ENCODE peak calls at places on chromosomes 7 and 10, in four cellular contexts. E is endothelial cell, R is WERI-Rb-1, I is uterus. D is an unnamed sample.

GRCh38 chr10:117684673-117685211 is 142.2 kb downstream of the EMX2 start:
- DNase-seq in E (no peak), R (no peak), I (peak; percentile 59), D (no peak)

GRCh38 chr7:150949564-150949963 is 28.6 kb downstream of the KCNH2 start:
- DNase-seq in E (no peak), R (peak; percentile 11), I (no peak), D (no peak)

GRCh38 chr7:2242541-2243482 is 786 bp downstream of the NUDT1 start:
- DNase-seq in E (peak; percentile 38), R (peak; percentile 67), I (no peak), D (peak; percentile 25)

GRCh38 chr7:25347360-25347759 is 119.1 kb upstream of the NPVF start:
- DNase-seq in E (no peak), R (no peak), I (no peak), D (no peak)

GRCh38 chr7:55129409-55130078 is 110.7 kb downstream of the EGFR start:
- DNase-seq in E (no peak), R (no peak), I (no peak), D (no peak)

GRCh38 chr7:98133621-98134266 is 27.1 kb downstream of the LMTK2 start:
- DNase-seq in E (no peak), R (no peak), I (no peak), D (no peak)

GRCh38 chr7:70215491-70215890 is 617.2 kb downstream of the AUTS2 start:
- DNase-seq in E (no peak), R (no peak), I (no peak), D (no peak)

GRCh38 chr10:97853006-97853405 is 3.4 kb downstream of the GOLGA7B start:
- DNase-seq in E (no peak), R (no peak), I (no peak), D (no peak)

GRCh38 chr7:81478664-81479063 is 291.2 kb downstream of the HGF start:
- DNase-seq in E (no peak), R (no peak), I (no peak), D (no peak)

GRCh38 chr7:88001744-88002530 is 67.9 kb downstream of the ADAM22 start:
- DNase-seq in E (no peak), R (no peak), I (no peak), D (no peak)

GRCh38 chr10:96643920-96644319 is 57.1 kb upstream of the TM9SF3 start:
- DNase-seq in E (no peak), R (no peak), I (no peak), D (no peak)

GRCh38 chr7:5701085-5701914 is 80.2 kb downstream of the RNF216 start:
- DNase-seq in E (no peak), R (no peak), I (no peak), D (no peak)

GRCh38 chr10:387949-388660 is 252.8 kb downstream of the ZMYND11 start:
- DNase-seq in E (no peak), R (no peak), I (no peak), D (no peak)

GRCh38 chr10:72846225-72846624 is 47.3 kb upstream of the OIT3 start:
- DNase-seq in E (no peak), R (no peak), I (no peak), D (no peak)

GRCh38 chr10:109166935-109167334 is 756.4 kb downstream of the XPNPEP1 start:
- DNase-seq in E (no peak), R (no peak), I (no peak), D (no peak)

GRCh38 chr7:123494193-123494796 is 40.1 kb downstream of the IQUB start:
- DNase-seq in E (no peak), R (no peak), I (no peak), D (peak; percentile 8)

GRCh38 chr7:111004297-111004901 is 86.5 kb upstream of the LRRN3 start:
- DNase-seq in E (no peak), R (no peak), I (no peak), D (no peak)

GRCh38 chr7:69177941-69178494 is 420.3 kb upstream of the AUTS2 start:
- DNase-seq in E (no peak), R (no peak), I (peak; percentile 51), D (no peak)

GRCh38 chr7:140607441-140607989 is 33.1 kb downstream of the DENND2A start:
- DNase-seq in E (no peak), R (no peak), I (peak; percentile 88), D (no peak)

GRCh38 chr10:86168256-86168655 is 198.3 kb downstream of the GRID1 start:
- DNase-seq in E (no peak), R (no peak), I (no peak), D (no peak)

GRCh38 chr7:158612546-158612945 is 24.9 kb upstream of the PTPRN2 start:
- DNase-seq in E (no peak), R (no peak), I (no peak), D (no peak)

GRCh38 chr7:1883031-1883761 is 213.1 kb downstream of the ELFN1 start:
- DNase-seq in E (no peak), R (no peak), I (no peak), D (no peak)

GRCh38 chr7:91628742-91629141 is 251.8 kb downstream of the MTERF1 start:
- DNase-seq in E (no peak), R (no peak), I (no peak), D (no peak)

GRCh38 chr10:131575877-131576276 is 264.4 kb upstream of the TCERG1L start:
- DNase-seq in E (no peak), R (no peak), I (no peak), D (no peak)

GRCh38 chr7:134165266-134165665 is 38.1 kb downstream of the LRGUK start:
- DNase-seq in E (no peak), R (no peak), I (no peak), D (no peak)

GRCh38 chr7:4080013-4080412 is 602.1 kb upstream of the FOXK1 start:
- DNase-seq in E (no peak), R (no peak), I (no peak), D (no peak)

GRCh38 chr10:123854003-123854402 is 37.6 kb downstream of the CPXM2 start:
- DNase-seq in E (no peak), R (no peak), I (no peak), D (no peak)

GRCh38 chr7:71254751-71255150 is 122.8 kb downstream of the GALNT17 start:
- DNase-seq in E (no peak), R (no peak), I (no peak), D (no peak)

GRCh38 chr7:2785071-2785500 is 59.0 kb downstream of the GNA12 start:
- DNase-seq in E (no peak), R (no peak), I (no peak), D (no peak)

GRCh38 chr7:116545411-116545993 is 20.7 kb downstream of the CAV1 start:
- DNase-seq in E (no peak), R (no peak), I (no peak), D (no peak)

DNA sequence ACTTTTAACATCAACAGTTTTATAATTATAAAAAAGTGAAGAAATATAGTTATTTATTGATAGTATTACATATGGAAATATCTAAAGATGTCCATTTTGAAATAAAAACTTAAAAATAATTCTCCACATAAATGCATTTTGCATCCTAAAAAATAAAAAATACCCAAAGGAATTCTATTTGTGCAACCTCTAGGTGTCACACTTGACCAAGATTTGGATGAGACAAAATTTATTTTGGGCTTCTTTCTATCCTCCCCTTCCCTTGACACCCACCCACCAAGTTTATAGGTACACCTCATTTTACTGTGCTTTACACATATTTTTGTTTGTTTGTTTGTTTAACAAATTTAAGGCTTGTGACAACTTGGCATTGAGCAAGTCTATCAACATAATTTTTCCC is 3.3 kb upstream of the THSD7A start:
- DNase-seq in E (no peak), R (no peak), I (no peak), D (no peak)
- TF ChIP-seq CTCF in E (peak; percentile 47), R (no peak), I (peak; percentile 28), D (no peak)

GRCh38 chr7:121097577-121097976 is 109.1 kb downstream of the CPED1 start:
- DNase-seq in E (no peak), R (no peak), I (no peak), D (no peak)

GRCh38 chr7:121101621-121102020 is 113.1 kb downstream of the CPED1 start:
- DNase-seq in E (no peak), R (no peak), I (no peak), D (no peak)

GRCh38 chr7:121101083-121101482 is 112.6 kb downstream of the CPED1 start:
- DNase-seq in E (no peak), R (no peak), I (no peak), D (no peak)

GRCh38 chr7:121102619-121103018 is 114.1 kb downstream of the CPED1 start:
- DNase-seq in E (no peak), R (no peak), I (no peak), D (no peak)

DNA sequence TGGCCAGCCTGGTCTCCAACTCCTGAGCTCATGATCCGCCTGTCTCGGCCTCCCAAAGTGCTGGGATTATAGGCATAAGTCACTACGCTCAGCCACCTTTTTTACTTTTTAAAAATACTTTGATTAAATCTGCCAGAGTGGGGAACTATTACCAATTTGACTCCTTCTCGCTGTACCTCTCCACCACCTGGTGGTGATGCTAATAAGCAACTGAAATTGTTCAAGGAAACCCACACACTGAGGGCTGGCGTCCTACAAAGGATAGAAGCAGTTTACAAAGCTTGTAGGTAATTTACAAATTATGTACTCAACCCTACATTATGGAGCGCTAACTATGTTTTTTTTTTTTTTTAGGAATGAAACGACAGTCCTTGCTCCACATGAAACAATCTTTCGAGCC is 111.1 kb downstream of the CPED1 start:
- DNase-seq in E (no peak), R (no peak), I (no peak), D (no peak)
- TF ChIP-seq CTCF in E (peak; percentile 30), R (peak; percentile 1), I (no peak), D (no peak)

GRCh38 chr10:34988397-34989067 is 101.6 kb downstream of the CUL2 start:
- DNase-seq in E (no peak), R (peak; percentile 52), I (no peak), D (no peak)

GRCh38 chr10:34981834-34982233 is 108.3 kb downstream of the CUL2 start:
- DNase-seq in E (no peak), R (no peak), I (no peak), D (no peak)

GRCh38 chr10:34979938-34980337 is 110.2 kb downstream of the CUL2 start:
- DNase-seq in E (no peak), R (no peak), I (no peak), D (no peak)

GRCh38 chr10:34985146-34985545 is 105.0 kb downstream of the CUL2 start:
- DNase-seq in E (no peak), R (no peak), I (no peak), D (no peak)

DNA sequence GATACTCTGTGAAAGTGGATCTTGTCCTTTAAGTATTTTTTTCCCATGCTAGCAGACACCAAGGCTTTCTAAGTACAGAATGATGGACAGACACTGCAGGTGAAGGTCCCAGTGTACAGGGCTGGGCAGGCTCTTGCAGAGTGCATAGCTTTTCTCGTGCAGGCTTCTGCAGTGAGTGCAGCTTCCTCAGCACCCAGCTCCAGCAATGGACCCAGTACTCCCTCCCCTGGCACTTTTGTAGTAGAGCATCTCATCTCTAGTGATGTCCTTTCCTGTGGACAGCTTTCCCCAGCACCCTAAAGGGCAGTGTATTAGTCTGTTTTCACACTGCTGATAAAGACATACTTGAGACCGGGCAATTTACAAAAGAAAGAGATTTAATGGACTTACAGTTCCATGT is 104.3 kb downstream of the CUL2 start:
- DNase-seq in E (no peak), R (peak; percentile 34), I (no peak), D (no peak)
- TF ChIP-seq CTCF in E (no peak), R (peak; percentile 60), I (no peak), D (no peak)

DNA sequence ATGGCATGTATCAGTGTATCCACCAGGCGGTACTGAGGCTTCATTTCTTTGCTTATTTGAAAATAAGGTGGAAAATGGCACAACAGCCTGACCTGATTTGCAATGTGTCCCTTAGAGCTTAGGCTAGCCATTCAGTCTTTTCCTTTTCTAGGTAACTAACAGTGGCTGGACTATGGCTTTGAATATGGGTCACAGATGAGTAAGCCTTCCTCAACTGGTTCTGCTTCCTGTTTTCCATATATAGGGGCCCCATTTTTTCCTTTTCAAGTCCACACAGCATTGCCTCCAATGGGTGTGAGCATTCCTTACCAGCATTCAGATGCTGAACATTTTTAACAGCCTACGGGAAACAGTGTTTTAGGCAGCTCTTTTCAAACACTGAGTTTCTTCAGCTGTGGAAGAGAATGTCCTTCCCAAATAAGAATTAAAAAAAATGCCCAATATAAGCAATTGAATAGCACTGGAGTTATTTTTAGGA is 3.9 kb upstream of the ITGB1 start:
- DNase-seq in E (no peak), R (no peak), I (no peak), D (no peak)
- TF ChIP-seq CTCF in E (no peak), R (no peak), I (no peak), D (no peak)